ENCODE peak calls at places on chromosomes 7 and 10, in eight cellular contexts. One of them, this sample, is unnamed.

GRCh38 chr7:98719396-98719795 is 102.3 kb downstream of the NPTX2 start:
- DNase-seq in IMR-90: no peak
- DNase-seq in A549: no peak
- DNase-seq in caudate nucleus: no peak
- DNase-seq in RWPE1: no peak
- DNase-seq in dorsolateral prefrontal cortex: no peak
- DNase-seq in CD4-positive, CD25-positive, alpha-beta regulatory T cell: no peak
- DNase-seq in brain microvascular endothelial cell: no peak
- DNase-seq in this sample: no peak

GRCh38 chr7:112791465-112792168 is 1.4 kb upstream of the TMEM168 start:
- DNase-seq in IMR-90: no peak
- DNase-seq in A549: no peak
- DNase-seq in caudate nucleus: no peak
- DNase-seq in RWPE1: no peak
- DNase-seq in dorsolateral prefrontal cortex: no peak
- DNase-seq in CD4-positive, CD25-positive, alpha-beta regulatory T cell: no peak
- DNase-seq in brain microvascular endothelial cell: no peak
- DNase-seq in this sample: no peak

GRCh38 chr7:37833107-37833817 is 15.1 kb upstream of the NME8 start:
- DNase-seq in IMR-90: peak
- DNase-seq in A549: peak
- DNase-seq in caudate nucleus: peak
- DNase-seq in RWPE1: peak
- DNase-seq in dorsolateral prefrontal cortex: peak
- DNase-seq in CD4-positive, CD25-positive, alpha-beta regulatory T cell: peak
- DNase-seq in brain microvascular endothelial cell: peak
- DNase-seq in this sample: no peak

GRCh38 chr10:59036311-59037017 is 140.0 kb upstream of the PHYHIPL start:
- DNase-seq in IMR-90: no peak
- DNase-seq in A549: no peak
- DNase-seq in caudate nucleus: no peak
- DNase-seq in RWPE1: no peak
- DNase-seq in dorsolateral prefrontal cortex: no peak
- DNase-seq in CD4-positive, CD25-positive, alpha-beta regulatory T cell: no peak
- DNase-seq in brain microvascular endothelial cell: no peak
- DNase-seq in this sample: no peak

GRCh38 chr7:33979807-33980355 is 74.5 kb downstream of the BMPER start:
- DNase-seq in IMR-90: peak
- DNase-seq in A549: peak
- DNase-seq in caudate nucleus: no peak
- DNase-seq in RWPE1: peak
- DNase-seq in dorsolateral prefrontal cortex: no peak
- DNase-seq in CD4-positive, CD25-positive, alpha-beta regulatory T cell: no peak
- DNase-seq in brain microvascular endothelial cell: peak
- DNase-seq in this sample: no peak

GRCh38 chr10:75019360-75019759 is 92.1 kb upstream of the SAMD8 start:
- DNase-seq in IMR-90: peak
- DNase-seq in A549: peak
- DNase-seq in caudate nucleus: no peak
- DNase-seq in RWPE1: peak
- DNase-seq in dorsolateral prefrontal cortex: no peak
- DNase-seq in CD4-positive, CD25-positive, alpha-beta regulatory T cell: peak
- DNase-seq in brain microvascular endothelial cell: no peak
- DNase-seq in this sample: no peak

GRCh38 chr10:8035641-8036520 is 18.6 kb upstream of the GATA3 start:
- DNase-seq in IMR-90: no peak
- DNase-seq in A549: no peak
- DNase-seq in caudate nucleus: no peak
- DNase-seq in RWPE1: no peak
- DNase-seq in dorsolateral prefrontal cortex: no peak
- DNase-seq in CD4-positive, CD25-positive, alpha-beta regulatory T cell: no peak
- DNase-seq in brain microvascular endothelial cell: no peak
- DNase-seq in this sample: no peak

GRCh38 chr7:123528265-123528664 is 6.1 kb downstream of the IQUB start:
- DNase-seq in IMR-90: no peak
- DNase-seq in A549: no peak
- DNase-seq in caudate nucleus: no peak
- DNase-seq in RWPE1: no peak
- DNase-seq in dorsolateral prefrontal cortex: no peak
- DNase-seq in CD4-positive, CD25-positive, alpha-beta regulatory T cell: no peak
- DNase-seq in brain microvascular endothelial cell: no peak
- DNase-seq in this sample: no peak

GRCh38 chr7:157423348-157423747 is 86.5 kb downstream of the DNAJB6 start:
- DNase-seq in IMR-90: no peak
- DNase-seq in A549: no peak
- DNase-seq in caudate nucleus: no peak
- DNase-seq in RWPE1: no peak
- DNase-seq in dorsolateral prefrontal cortex: no peak
- DNase-seq in CD4-positive, CD25-positive, alpha-beta regulatory T cell: no peak
- DNase-seq in brain microvascular endothelial cell: peak
- DNase-seq in this sample: no peak

GRCh38 chr7:55050286-55050685 is 31.5 kb downstream of the EGFR start:
- DNase-seq in IMR-90: no peak
- DNase-seq in A549: no peak
- DNase-seq in caudate nucleus: no peak
- DNase-seq in RWPE1: no peak
- DNase-seq in dorsolateral prefrontal cortex: no peak
- DNase-seq in CD4-positive, CD25-positive, alpha-beta regulatory T cell: no peak
- DNase-seq in brain microvascular endothelial cell: no peak
- DNase-seq in this sample: no peak

GRCh38 chr7:80098795-80099194 is 35.8 kb upstream of the GNAI1 start:
- DNase-seq in IMR-90: no peak
- DNase-seq in A549: no peak
- DNase-seq in caudate nucleus: no peak
- DNase-seq in RWPE1: no peak
- DNase-seq in dorsolateral prefrontal cortex: no peak
- DNase-seq in CD4-positive, CD25-positive, alpha-beta regulatory T cell: no peak
- DNase-seq in brain microvascular endothelial cell: no peak
- DNase-seq in this sample: no peak

GRCh38 chr10:77041636-77042258 is 595.9 kb downstream of the KCNMA1 start:
- DNase-seq in IMR-90: no peak
- DNase-seq in A549: no peak
- DNase-seq in caudate nucleus: no peak
- DNase-seq in RWPE1: no peak
- DNase-seq in dorsolateral prefrontal cortex: no peak
- DNase-seq in CD4-positive, CD25-positive, alpha-beta regulatory T cell: peak
- DNase-seq in brain microvascular endothelial cell: peak
- DNase-seq in this sample: no peak

GRCh38 chr7:2819954-2820397 is 24.1 kb downstream of the GNA12 start:
- DNase-seq in IMR-90: no peak
- DNase-seq in A549: no peak
- DNase-seq in caudate nucleus: no peak
- DNase-seq in RWPE1: no peak
- DNase-seq in dorsolateral prefrontal cortex: no peak
- DNase-seq in CD4-positive, CD25-positive, alpha-beta regulatory T cell: no peak
- DNase-seq in brain microvascular endothelial cell: no peak
- DNase-seq in this sample: no peak

GRCh38 chr7:65441010-65441409 is 67.4 kb downstream of the ZNF92 start:
- DNase-seq in IMR-90: peak
- DNase-seq in A549: peak
- DNase-seq in caudate nucleus: no peak
- DNase-seq in RWPE1: peak
- DNase-seq in dorsolateral prefrontal cortex: no peak
- DNase-seq in CD4-positive, CD25-positive, alpha-beta regulatory T cell: no peak
- DNase-seq in brain microvascular endothelial cell: peak
- DNase-seq in this sample: no peak

GRCh38 chr10:20058135-20058534 is 241.9 kb downstream of the PLXDC2 start:
- DNase-seq in IMR-90: no peak
- DNase-seq in A549: no peak
- DNase-seq in caudate nucleus: no peak
- DNase-seq in RWPE1: no peak
- DNase-seq in dorsolateral prefrontal cortex: no peak
- DNase-seq in CD4-positive, CD25-positive, alpha-beta regulatory T cell: no peak
- DNase-seq in brain microvascular endothelial cell: no peak
- DNase-seq in this sample: no peak

GRCh38 chr10:74333174-74333573 is 182.2 kb downstream of the ADK start:
- DNase-seq in IMR-90: peak
- DNase-seq in A549: no peak
- DNase-seq in caudate nucleus: no peak
- DNase-seq in RWPE1: no peak
- DNase-seq in dorsolateral prefrontal cortex: no peak
- DNase-seq in CD4-positive, CD25-positive, alpha-beta regulatory T cell: no peak
- DNase-seq in brain microvascular endothelial cell: no peak
- DNase-seq in this sample: no peak

GRCh38 chr7:157774495-157774894 is 437.7 kb downstream of the DNAJB6 start:
- DNase-seq in IMR-90: no peak
- DNase-seq in A549: no peak
- DNase-seq in caudate nucleus: no peak
- DNase-seq in RWPE1: no peak
- DNase-seq in dorsolateral prefrontal cortex: no peak
- DNase-seq in CD4-positive, CD25-positive, alpha-beta regulatory T cell: no peak
- DNase-seq in brain microvascular endothelial cell: no peak
- DNase-seq in this sample: no peak

GRCh38 chr7:151068069-151068773 is 8.8 kb downstream of the SLC4A2 start:
- DNase-seq in IMR-90: peak
- DNase-seq in A549: no peak
- DNase-seq in caudate nucleus: no peak
- DNase-seq in RWPE1: no peak
- DNase-seq in dorsolateral prefrontal cortex: no peak
- DNase-seq in CD4-positive, CD25-positive, alpha-beta regulatory T cell: no peak
- DNase-seq in brain microvascular endothelial cell: peak
- DNase-seq in this sample: no peak

GRCh38 chr10:131231965-131232541 is 79.5 kb downstream of the TCERG1L start:
- DNase-seq in IMR-90: no peak
- DNase-seq in A549: no peak
- DNase-seq in caudate nucleus: no peak
- DNase-seq in RWPE1: no peak
- DNase-seq in dorsolateral prefrontal cortex: no peak
- DNase-seq in CD4-positive, CD25-positive, alpha-beta regulatory T cell: no peak
- DNase-seq in brain microvascular endothelial cell: no peak
- DNase-seq in this sample: no peak

GRCh38 chr10:119026301-119027110 is 3.0 kb upstream of the NANOS1 start:
- DNase-seq in IMR-90: no peak
- DNase-seq in A549: no peak
- DNase-seq in caudate nucleus: no peak
- DNase-seq in RWPE1: no peak
- DNase-seq in dorsolateral prefrontal cortex: no peak
- DNase-seq in CD4-positive, CD25-positive, alpha-beta regulatory T cell: no peak
- DNase-seq in brain microvascular endothelial cell: no peak
- DNase-seq in this sample: no peak

GRCh38 chr10:124942317-124943169 is 620 bp downstream of the ZRANB1 start:
- DNase-seq in IMR-90: no peak
- DNase-seq in A549: no peak
- DNase-seq in caudate nucleus: no peak
- DNase-seq in RWPE1: no peak
- DNase-seq in dorsolateral prefrontal cortex: no peak
- DNase-seq in CD4-positive, CD25-positive, alpha-beta regulatory T cell: no peak
- DNase-seq in brain microvascular endothelial cell: no peak
- DNase-seq in this sample: no peak

DNA sequence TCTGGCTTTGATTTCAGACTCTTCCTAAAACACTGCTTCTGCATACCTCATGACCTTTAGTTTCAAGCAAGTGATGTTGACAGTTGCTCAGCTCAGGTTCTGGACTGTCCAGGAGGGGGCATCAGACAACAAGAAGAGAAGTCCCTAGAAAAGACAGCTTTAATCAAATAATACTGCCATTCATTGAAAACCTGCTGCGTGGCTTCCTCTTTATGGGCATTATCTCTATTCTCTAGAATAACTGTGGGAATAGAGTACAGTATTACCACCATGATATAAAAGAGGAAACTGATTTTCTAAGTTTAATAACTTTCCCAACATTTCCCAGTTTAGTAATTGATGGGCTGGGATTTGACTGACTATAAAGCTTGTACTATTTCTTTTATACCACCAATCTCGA is 170.4 kb downstream of the SNX13 start:
- DNase-seq in IMR-90: peak
- DNase-seq in A549: peak
- DNase-seq in caudate nucleus: peak
- DNase-seq in RWPE1: peak
- DNase-seq in dorsolateral prefrontal cortex: peak
- DNase-seq in CD4-positive, CD25-positive, alpha-beta regulatory T cell: peak
- DNase-seq in brain microvascular endothelial cell: peak
- DNase-seq in this sample: peak
- H3K27ac ChIP-seq in IMR-90: no peak
- H3K27ac ChIP-seq in A549: no peak
- H3K27ac ChIP-seq in caudate nucleus: no peak
- H3K27ac ChIP-seq in RWPE1: no peak
- H3K27ac ChIP-seq in dorsolateral prefrontal cortex: no peak
- H3K27ac ChIP-seq in CD4-positive, CD25-positive, alpha-beta regulatory T cell: no peak
- H3K27ac ChIP-seq in brain microvascular endothelial cell: no peak
- H3K27ac ChIP-seq in this sample: no peak

DNA sequence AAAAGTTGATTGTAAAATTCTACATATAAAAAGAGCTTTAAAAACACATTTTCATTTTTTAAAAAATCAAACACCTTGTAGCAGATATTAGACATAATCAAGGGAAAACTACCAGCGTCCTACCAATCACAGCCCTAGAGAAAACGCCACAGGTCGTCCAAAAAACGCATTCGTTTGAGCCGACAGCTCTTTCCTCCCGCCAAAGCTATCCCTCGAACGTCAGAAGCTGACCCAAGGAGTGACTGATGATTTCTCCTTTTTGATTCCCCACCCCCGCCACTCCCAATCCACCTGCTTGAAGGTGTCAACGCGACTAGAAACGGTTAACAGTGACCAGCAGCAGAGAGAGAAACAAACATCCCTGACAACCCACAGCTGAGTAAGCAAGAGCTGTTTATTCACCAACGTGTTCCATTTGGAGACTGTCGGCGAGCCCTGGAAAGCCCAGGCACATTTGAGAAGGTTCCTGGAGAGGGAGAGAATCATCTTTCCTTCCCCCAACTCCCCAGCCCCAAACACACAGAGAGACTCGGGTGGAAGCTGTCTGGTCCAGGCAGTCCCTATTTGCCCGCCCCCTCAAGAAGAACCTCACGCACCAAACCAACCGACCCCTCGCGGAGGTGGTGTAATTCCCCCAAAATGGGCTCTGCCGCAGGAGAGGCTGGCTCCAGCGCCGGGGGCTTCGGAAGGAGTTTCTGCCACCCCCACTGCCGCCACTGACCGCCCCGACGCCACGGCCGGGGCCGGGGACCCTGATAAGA is 622 bp downstream of the CPEB3 start:
- DNase-seq in IMR-90: peak
- DNase-seq in A549: peak
- DNase-seq in caudate nucleus: peak
- DNase-seq in RWPE1: peak
- DNase-seq in dorsolateral prefrontal cortex: peak
- DNase-seq in CD4-positive, CD25-positive, alpha-beta regulatory T cell: peak
- DNase-seq in brain microvascular endothelial cell: peak
- DNase-seq in this sample: peak
- H3K27ac ChIP-seq in IMR-90: peak
- H3K27ac ChIP-seq in A549: peak
- H3K27ac ChIP-seq in caudate nucleus: peak
- H3K27ac ChIP-seq in RWPE1: peak
- H3K27ac ChIP-seq in dorsolateral prefrontal cortex: peak
- H3K27ac ChIP-seq in CD4-positive, CD25-positive, alpha-beta regulatory T cell: peak
- H3K27ac ChIP-seq in brain microvascular endothelial cell: peak
- H3K27ac ChIP-seq in this sample: peak

GRCh38 chr10:112754001-112754411 is 196.0 kb upstream of the TCF7L2 start:
- DNase-seq in IMR-90: peak
- DNase-seq in A549: no peak
- DNase-seq in caudate nucleus: no peak
- DNase-seq in RWPE1: no peak
- DNase-seq in dorsolateral prefrontal cortex: no peak
- DNase-seq in CD4-positive, CD25-positive, alpha-beta regulatory T cell: no peak
- DNase-seq in brain microvascular endothelial cell: peak
- DNase-seq in this sample: no peak
- H3K27ac ChIP-seq in IMR-90: peak
- H3K27ac ChIP-seq in A549: no peak
- H3K27ac ChIP-seq in caudate nucleus: no peak
- H3K27ac ChIP-seq in RWPE1: no peak
- H3K27ac ChIP-seq in dorsolateral prefrontal cortex: no peak
- H3K27ac ChIP-seq in CD4-positive, CD25-positive, alpha-beta regulatory T cell: no peak
- H3K27ac ChIP-seq in brain microvascular endothelial cell: no peak
- H3K27ac ChIP-seq in this sample: no peak

GRCh38 chr7:28236560-28236959 is 56.0 kb upstream of the JAZF1 start:
- DNase-seq in IMR-90: no peak
- DNase-seq in A549: no peak
- DNase-seq in caudate nucleus: no peak
- DNase-seq in RWPE1: no peak
- DNase-seq in dorsolateral prefrontal cortex: no peak
- DNase-seq in CD4-positive, CD25-positive, alpha-beta regulatory T cell: no peak
- DNase-seq in brain microvascular endothelial cell: no peak
- DNase-seq in this sample: no peak
- H3K27ac ChIP-seq in IMR-90: no peak
- H3K27ac ChIP-seq in A549: no peak
- H3K27ac ChIP-seq in caudate nucleus: no peak
- H3K27ac ChIP-seq in RWPE1: no peak
- H3K27ac ChIP-seq in dorsolateral prefrontal cortex: no peak
- H3K27ac ChIP-seq in CD4-positive, CD25-positive, alpha-beta regulatory T cell: no peak
- H3K27ac ChIP-seq in brain microvascular endothelial cell: no peak
- H3K27ac ChIP-seq in this sample: no peak